ENCODE peak calls at places on chromosome X, in ten cellular contexts. One of them, this sample, is unnamed.
A peak's percentile ranks its signal among the peaks of the same experiment; 100 is the strongest.

GRCh38 chrX:77894921-77895886 is at the start of gene MAGT1:
- DNase-seq in adipocyte: peak; percentile 96
- DNase-seq in NCI-H2029: peak; percentile 93
- DNase-seq in HT-29: peak; percentile 98
- DNase-seq in nephron progenitor cell: peak; percentile 81
- DNase-seq in kidney: peak; percentile 97
- DNase-seq in fibroblast of mammary gland: peak; percentile 95
- DNase-seq in GM19239: peak; percentile 31
- DNase-seq in NCI-H1105 treated with DMSO at 0.1 percent for 48 hours: peak; percentile 95
- DNase-seq in A549: peak; percentile 97
- DNase-seq in this sample: peak; percentile 95

GRCh38 chrX:133214316-133214715 is 3.8 kb downstream of the TFDP3 start:
- DNase-seq in kidney: no peak
- DNase-seq in fibroblast of mammary gland: peak; percentile 66
- DNase-seq in A549: no peak
- DNase-seq in nephron progenitor cell: no peak
- DNase-seq in GM19239: no peak
- DNase-seq in HT-29: no peak
- DNase-seq in adipocyte: no peak
- DNase-seq in NCI-H2029: no peak
- DNase-seq in NCI-H1105 treated with DMSO at 0.1 percent for 48 hours: no peak
- DNase-seq in this sample: no peak

GRCh38 chrX:136778020-136778419 is 2.7 kb downstream of the ARHGEF6 start:
- DNase-seq in adipocyte: no peak
- DNase-seq in kidney: no peak
- DNase-seq in GM19239: no peak
- DNase-seq in nephron progenitor cell: no peak
- DNase-seq in NCI-H1105 treated with DMSO at 0.1 percent for 48 hours: no peak
- DNase-seq in HT-29: no peak
- DNase-seq in fibroblast of mammary gland: no peak
- DNase-seq in A549: no peak
- DNase-seq in NCI-H2029: no peak
- DNase-seq in this sample: no peak

GRCh38 chrX:14243823-14244222 is 214.1 kb upstream of the GEMIN8 start:
- DNase-seq in A549: no peak
- DNase-seq in adipocyte: no peak
- DNase-seq in GM19239: no peak
- DNase-seq in NCI-H2029: no peak
- DNase-seq in kidney: peak; percentile 48
- DNase-seq in NCI-H1105 treated with DMSO at 0.1 percent for 48 hours: no peak
- DNase-seq in HT-29: no peak
- DNase-seq in nephron progenitor cell: no peak
- DNase-seq in fibroblast of mammary gland: no peak
- DNase-seq in this sample: no peak

GRCh38 chrX:105910563-105911105 is 88.3 kb downstream of the NRK start:
- DNase-seq in NCI-H2029: no peak
- DNase-seq in HT-29: no peak
- DNase-seq in NCI-H1105 treated with DMSO at 0.1 percent for 48 hours: no peak
- DNase-seq in fibroblast of mammary gland: no peak
- DNase-seq in A549: no peak
- DNase-seq in kidney: no peak
- DNase-seq in nephron progenitor cell: no peak
- DNase-seq in adipocyte: no peak
- DNase-seq in GM19239: no peak
- DNase-seq in this sample: no peak

GRCh38 chrX:37454537-37455285 is 105.5 kb downstream of the PRRG1 start:
- DNase-seq in kidney: no peak
- DNase-seq in HT-29: no peak
- DNase-seq in NCI-H1105 treated with DMSO at 0.1 percent for 48 hours: no peak
- DNase-seq in NCI-H2029: no peak
- DNase-seq in nephron progenitor cell: no peak
- DNase-seq in fibroblast of mammary gland: peak; percentile 9
- DNase-seq in A549: peak; percentile 33
- DNase-seq in GM19239: no peak
- DNase-seq in adipocyte: no peak
- DNase-seq in this sample: peak; percentile 62

GRCh38 chrX:258291-259040 is 22.7 kb upstream of the PLCXD1 start:
- DNase-seq in kidney: peak; percentile 44
- DNase-seq in fibroblast of mammary gland: no peak
- DNase-seq in NCI-H1105 treated with DMSO at 0.1 percent for 48 hours: no peak
- DNase-seq in NCI-H2029: no peak
- DNase-seq in A549: no peak
- DNase-seq in GM19239: no peak
- DNase-seq in HT-29: no peak
- DNase-seq in nephron progenitor cell: no peak
- DNase-seq in adipocyte: no peak
- DNase-seq in this sample: no peak

GRCh38 chrX:20139966-20140365 is 1.7 kb downstream of the EIF1AX start:
- DNase-seq in NCI-H1105 treated with DMSO at 0.1 percent for 48 hours: no peak
- DNase-seq in GM19239: no peak
- DNase-seq in nephron progenitor cell: no peak
- DNase-seq in kidney: no peak
- DNase-seq in A549: no peak
- DNase-seq in NCI-H2029: no peak
- DNase-seq in HT-29: no peak
- DNase-seq in adipocyte: peak; percentile 63
- DNase-seq in fibroblast of mammary gland: peak; percentile 90
- DNase-seq in this sample: no peak

GRCh38 chrX:38954520-38954919 is 153.3 kb downstream of the MID1IP1 start:
- DNase-seq in A549: no peak
- DNase-seq in adipocyte: no peak
- DNase-seq in nephron progenitor cell: no peak
- DNase-seq in fibroblast of mammary gland: no peak
- DNase-seq in NCI-H2029: no peak
- DNase-seq in kidney: no peak
- DNase-seq in GM19239: no peak
- DNase-seq in NCI-H1105 treated with DMSO at 0.1 percent for 48 hours: no peak
- DNase-seq in HT-29: no peak
- DNase-seq in this sample: no peak

GRCh38 chrX:40552768-40553167 is 28.0 kb upstream of the ATP6AP2 start:
- DNase-seq in fibroblast of mammary gland: peak; percentile 8
- DNase-seq in adipocyte: peak; percentile 20
- DNase-seq in NCI-H1105 treated with DMSO at 0.1 percent for 48 hours: no peak
- DNase-seq in HT-29: no peak
- DNase-seq in kidney: no peak
- DNase-seq in A549: peak; percentile 24
- DNase-seq in NCI-H2029: no peak
- DNase-seq in GM19239: no peak
- DNase-seq in nephron progenitor cell: no peak
- DNase-seq in this sample: no peak

GRCh38 chrX:47232803-47233332 is at the start of gene USP11:
- DNase-seq in NCI-H2029: no peak
- DNase-seq in nephron progenitor cell: no peak
- DNase-seq in adipocyte: peak; percentile 52
- DNase-seq in HT-29: peak; percentile 45
- DNase-seq in fibroblast of mammary gland: peak; percentile 34
- DNase-seq in kidney: peak; percentile 88
- DNase-seq in NCI-H1105 treated with DMSO at 0.1 percent for 48 hours: peak; percentile 46
- DNase-seq in A549: peak; percentile 63
- DNase-seq in GM19239: peak; percentile 28
- DNase-seq in this sample: peak; percentile 59

GRCh38 chrX:102548231-102548630 is 31.7 kb upstream of the TMSB15A start:
- DNase-seq in NCI-H1105 treated with DMSO at 0.1 percent for 48 hours: no peak
- DNase-seq in kidney: no peak
- DNase-seq in fibroblast of mammary gland: no peak
- DNase-seq in NCI-H2029: no peak
- DNase-seq in nephron progenitor cell: no peak
- DNase-seq in A549: no peak
- DNase-seq in GM19239: no peak
- DNase-seq in adipocyte: no peak
- DNase-seq in HT-29: no peak
- DNase-seq in this sample: no peak

GRCh38 chrX:11458175-11458574 is 165.0 kb downstream of the AMELX start:
- DNase-seq in fibroblast of mammary gland: peak; percentile 57
- DNase-seq in NCI-H2029: no peak
- DNase-seq in kidney: no peak
- DNase-seq in A549: no peak
- DNase-seq in HT-29: no peak
- DNase-seq in NCI-H1105 treated with DMSO at 0.1 percent for 48 hours: no peak
- DNase-seq in nephron progenitor cell: no peak
- DNase-seq in GM19239: no peak
- DNase-seq in adipocyte: peak; percentile 57
- DNase-seq in this sample: no peak

GRCh38 chrX:83819304-83819703 is 41.6 kb upstream of the CYLC1 start:
- DNase-seq in HT-29: peak; percentile 3
- DNase-seq in NCI-H2029: no peak
- DNase-seq in kidney: no peak
- DNase-seq in GM19239: no peak
- DNase-seq in fibroblast of mammary gland: no peak
- DNase-seq in NCI-H1105 treated with DMSO at 0.1 percent for 48 hours: no peak
- DNase-seq in adipocyte: no peak
- DNase-seq in A549: peak; percentile 16
- DNase-seq in nephron progenitor cell: no peak
- DNase-seq in this sample: no peak

GRCh38 chrX:121259170-121259569 is 211.8 kb downstream of the GLUD2 start:
- DNase-seq in kidney: no peak
- DNase-seq in GM19239: no peak
- DNase-seq in HT-29: no peak
- DNase-seq in fibroblast of mammary gland: no peak
- DNase-seq in adipocyte: no peak
- DNase-seq in A549: no peak
- DNase-seq in NCI-H2029: no peak
- DNase-seq in NCI-H1105 treated with DMSO at 0.1 percent for 48 hours: no peak
- DNase-seq in nephron progenitor cell: no peak
- DNase-seq in this sample: no peak

GRCh38 chrX:53247928-53248327 is 22.9 kb upstream of the KDM5C start:
- DNase-seq in HT-29: no peak
- DNase-seq in fibroblast of mammary gland: no peak
- DNase-seq in NCI-H2029: no peak
- DNase-seq in adipocyte: no peak
- DNase-seq in nephron progenitor cell: no peak
- DNase-seq in GM19239: no peak
- DNase-seq in A549: no peak
- DNase-seq in kidney: no peak
- DNase-seq in NCI-H1105 treated with DMSO at 0.1 percent for 48 hours: no peak
- DNase-seq in this sample: no peak

This sample was measured in Daoy.